ENCODE peak calls at places on chromosomes 12 and 14, in nine cellular contexts. F is DND-41; W is stimulated activated CD8-positive, alpha-beta memory T cell treated with anti-CD3 and anti-CD28 coated beads, Interleukin-15, amount 100 ng/mL, for 1 hour; D is ureter; T is head of caudate nucleus; O is lower lobe of right lung; Q is cardiac muscle cell; S is epithelial cell of esophagus; E is NCI-H1694 treated with DMSO at 0.1 percent for 48 hours. R is an unnamed sample.

GRCh38 chr14:36293824-36294223 is 26.6 kb downstream of the MBIP start:
- DNase-seq in S (peak; percentile 15), E (no peak), D (no peak), F (no peak), Q (no peak), O (no peak), T (no peak), W (no peak), R (no peak)

GRCh38 chr14:57493467-57494181 is at the start of gene CCDC198:
- DNase-seq in F (no peak), W (no peak), O (no peak), Q (no peak), T (no peak), S (no peak), D (no peak), E (no peak), R (no peak)

GRCh38 chr14:69048456-69048855 is 69.4 kb upstream of the ACTN1 start:
- DNase-seq in O (no peak), D (no peak), W (no peak), S (peak; percentile 47), T (no peak), E (no peak), Q (no peak), F (peak; percentile 11), R (no peak)

GRCh38 chr14:104689620-104690265 is 325 bp downstream of the INF2 start:
- DNase-seq in Q (peak; percentile 34), S (no peak), T (no peak), F (peak; percentile 22), O (no peak), W (no peak), D (no peak), E (no peak), R (no peak)

GRCh38 chr12:24903305-24904088 is 45.4 kb downstream of the BCAT1 start:
- DNase-seq in D (no peak), F (no peak), O (no peak), Q (no peak), S (no peak), T (peak; percentile 29), W (no peak), E (no peak), R (no peak)

GRCh38 chr12:20946732-20947131 is 136.2 kb downstream of the SLCO1B3 start:
- DNase-seq in S (peak; percentile 31), T (no peak), F (peak; percentile 17), E (peak; percentile 7), O (no peak), Q (peak; percentile 34), W (no peak), D (no peak), R (no peak)

GRCh38 chr14:68945585-68946289 is 33.4 kb downstream of the ACTN1 start:
- DNase-seq in Q (no peak), O (no peak), W (no peak), S (no peak), F (no peak), E (no peak), D (no peak), T (no peak), R (no peak)

GRCh38 chr12:67459173-67459572 is 189.4 kb upstream of the DYRK2 start:
- DNase-seq in S (no peak), F (no peak), Q (no peak), O (no peak), D (no peak), T (no peak), W (no peak), E (no peak), R (no peak)

GRCh38 chr12:58395470-58395869 is 454.1 kb downstream of the ATP23 start:
- DNase-seq in S (peak; percentile 22), O (no peak), W (no peak), Q (no peak), T (no peak), F (no peak), E (no peak), D (no peak), R (no peak)

GRCh38 chr12:52873832-52874572 is 25.2 kb upstream of the KRT78 start:
- DNase-seq in Q (peak; percentile 67), F (peak; percentile 22), W (peak; percentile 24), T (peak; percentile 32), E (peak; percentile 56), D (peak; percentile 93), S (peak; percentile 99), O (peak; percentile 86), R (peak; percentile 93)

R was measured in suprapubic skin.